ENCODE peak calls at places on chromosomes 2 and 18, in seven cellular contexts. Q is astrocyte; O is AG10803; T is upper lobe of right lung; W is CD8-positive, alpha-beta T cell; A is fibroblast of lung; B is cardiac muscle cell. Z is an unnamed sample.

GRCh38 chr18:69261436-69261835 is 139.3 kb upstream of the DOK6 start:
- DNase-seq in Q (peak), O (no peak), T (no peak), W (no peak), A (peak), B (no peak), Z (peak)

GRCh38 chr2:14524041-14524802 is 108.3 kb upstream of the LRATD1 start:
- DNase-seq in Q (peak), O (peak), T (no peak), W (no peak), A (peak), B (no peak), Z (no peak)

GRCh38 chr18:5456577-5457466 is 87.0 kb downstream of the EPB41L3 start:
- DNase-seq in Q (peak), O (peak), T (no peak), W (no peak), A (peak), B (peak), Z (no peak)

GRCh38 chr2:210072922-210073509 is 70.6 kb downstream of the RPE start:
- DNase-seq in Q (peak), O (peak), T (no peak), W (no peak), A (peak), B (peak), Z (peak)

GRCh38 chr2:127173073-127173472 is 47.0 kb downstream of the CYP27C1 start:
- DNase-seq in Q (peak), O (peak), T (no peak), W (no peak), A (peak), B (no peak), Z (no peak)

GRCh38 chr2:160417745-160418397 is 75.7 kb downstream of the RBMS1 start:
- DNase-seq in Q (peak), O (peak), T (no peak), W (peak), A (peak), B (no peak), Z (no peak)

GRCh38 chr2:203869207-203869606 is 1.6 kb downstream of the CTLA4 start:
- DNase-seq in Q (no peak), O (no peak), T (no peak), W (no peak), A (no peak), B (no peak), Z (no peak)

GRCh38 chr2:108988796-108989713 is at the start of gene EDAR:
- DNase-seq in Q (peak), O (no peak), T (peak), W (peak), A (peak), B (peak), Z (peak)

GRCh38 chr18:31633416-31634330 is 42.0 kb downstream of the TTR start:
- DNase-seq in Q (no peak), O (no peak), T (no peak), W (no peak), A (no peak), B (no peak), Z (no peak)

GRCh38 chr2:42446503-42447271 is 47.1 kb downstream of the KCNG3 start:
- DNase-seq in Q (peak), O (no peak), T (no peak), W (no peak), A (peak), B (no peak), Z (no peak)

GRCh38 chr2:10995366-10995970 is 83.7 kb downstream of the KCNF1 start:
- DNase-seq in Q (no peak), O (no peak), T (peak), W (no peak), A (no peak), B (no peak), Z (no peak)

GRCh38 chr2:215624423-215624829 is 188.6 kb upstream of the FN1 start:
- DNase-seq in Q (peak), O (peak), T (no peak), W (no peak), A (peak), B (no peak), Z (no peak)

GRCh38 chr2:46267616-46268015 is 29.6 kb upstream of the EPAS1 start:
- DNase-seq in Q (peak), O (no peak), T (no peak), W (no peak), A (peak), B (no peak), Z (no peak)

GRCh38 chr2:45259144-45259543 is 249.9 kb upstream of the SIX2 start:
- DNase-seq in Q (no peak), O (no peak), T (no peak), W (no peak), A (no peak), B (no peak), Z (no peak)

GRCh38 chr18:48441405-48441881 is 32.3 kb upstream of the ZBTB7C start:
- DNase-seq in Q (no peak), O (no peak), T (no peak), W (no peak), A (peak), B (peak), Z (no peak)

GRCh38 chr2:166700079-166700478 is 188.2 kb upstream of the XIRP2 start:
- DNase-seq in Q (no peak), O (no peak), T (no peak), W (no peak), A (no peak), B (no peak), Z (no peak)

GRCh38 chr2:187586091-187586632 is 31.9 kb upstream of the TFPI start:
- DNase-seq in Q (peak), O (peak), T (no peak), W (no peak), A (peak), B (no peak), Z (peak)

GRCh38 chr2:100821255-100821912 is 1.4 kb downstream of the NPAS2 start:
- DNase-seq in Q (no peak), O (no peak), T (no peak), W (no peak), A (no peak), B (no peak), Z (no peak)

GRCh38 chr2:166521155-166521554 is 27.1 kb upstream of the SCN7A start:
- DNase-seq in Q (no peak), O (no peak), T (no peak), W (no peak), A (no peak), B (no peak), Z (no peak)

GRCh38 chr2:180699657-180700361 is 280.6 kb upstream of the UBE2E3 start:
- DNase-seq in Q (no peak), O (no peak), T (no peak), W (no peak), A (no peak), B (no peak), Z (no peak)

GRCh38 chr2:19649107-19649506 is 252.7 kb downstream of the TTC32 start:
- DNase-seq in Q (peak), O (peak), T (no peak), W (no peak), A (peak), B (no peak), Z (no peak)

GRCh38 chr18:67692811-67693210 is 176.3 kb upstream of the DSEL start:
- DNase-seq in Q (no peak), O (no peak), T (no peak), W (no peak), A (no peak), B (no peak), Z (no peak)

GRCh38 chr2:105646423-105647076 is 98.2 kb upstream of the NCK2 start:
- DNase-seq in Q (no peak), O (no peak), T (no peak), W (no peak), A (no peak), B (no peak), Z (no peak)

GRCh38 chr18:77052297-77052645 is 80.3 kb downstream of the MBP start:
- DNase-seq in Q (no peak), O (no peak), T (no peak), W (no peak), A (no peak), B (no peak), Z (no peak)

GRCh38 chr2:60531638-60532216 is 21.7 kb downstream of the BCL11A start:
- DNase-seq in Q (no peak), O (no peak), T (no peak), W (no peak), A (no peak), B (no peak), Z (no peak)

GRCh38 chr2:144516981-144517824 is 2.7 kb downstream of the ZEB2 start:
- DNase-seq in Q (peak), O (peak), T (peak), W (peak), A (peak), B (peak), Z (peak)
- H3K4me3 ChIP-seq in Q (peak), O (peak), T (peak), W (peak), A (peak), B (peak), Z (peak)

DNA sequence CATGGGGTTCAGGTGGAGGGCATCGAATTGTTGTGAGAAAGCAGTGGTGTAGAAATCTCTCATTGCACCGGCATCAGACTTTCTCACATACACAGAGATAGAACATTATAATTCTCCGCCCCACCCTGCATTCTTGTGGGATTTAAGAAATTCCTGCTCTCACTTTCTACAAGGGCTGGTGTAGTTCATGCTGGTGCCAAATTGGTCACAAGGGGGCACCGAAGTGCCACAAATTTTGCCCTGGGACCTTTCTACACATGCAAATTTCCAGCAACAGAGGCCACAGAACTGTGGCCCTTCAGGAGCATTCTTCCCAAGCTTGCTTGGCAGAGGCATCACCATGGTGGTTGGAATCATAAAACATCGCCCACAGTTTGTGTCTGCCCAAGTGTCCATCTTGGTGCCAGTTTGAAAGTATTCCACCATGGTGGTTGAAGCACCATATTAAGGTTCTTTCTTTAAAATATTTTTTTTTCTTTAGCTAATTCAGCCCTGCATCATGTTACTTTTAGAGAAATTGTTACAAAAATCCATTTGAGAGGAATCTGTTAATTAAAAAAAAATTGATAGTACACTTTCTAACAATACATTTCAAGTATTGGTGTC is 521.2 kb upstream of the FANCL start:
- DNase-seq in Q (peak), O (peak), T (peak), W (no peak), A (peak), B (peak), Z (peak)
- TF ChIP-seq CTCF in Q (peak), O (peak), T (peak), W (peak), A (peak), B (peak), Z (peak)

GRCh38 chr2:237490009-237490804 is 3.2 kb downstream of the MLPH start:
- DNase-seq in Q (no peak), O (no peak), T (peak), W (no peak), A (peak), B (no peak), Z (no peak)
- H3K4me3 ChIP-seq in Q (peak), O (no peak), T (peak), W (no peak), A (no peak), B (no peak), Z (no peak)

GRCh38 chr2:170362313-170362795 is 184.4 kb downstream of the MYO3B start:
- DNase-seq in Q (no peak), O (no peak), T (no peak), W (no peak), A (no peak), B (no peak), Z (no peak)

GRCh38 chr2:170362895-170363582 is 185.1 kb downstream of the MYO3B start:
- DNase-seq in Q (no peak), O (peak), T (no peak), W (no peak), A (peak), B (no peak), Z (no peak)

GRCh38 chr2:170361359-170361936 is 183.5 kb downstream of the MYO3B start:
- DNase-seq in Q (peak), O (peak), T (no peak), W (peak), A (peak), B (peak), Z (peak)

GRCh38 chr2:170359466-170359865 is 181.5 kb downstream of the MYO3B start:
- DNase-seq in Q (no peak), O (no peak), T (no peak), W (no peak), A (no peak), B (no peak), Z (no peak)

DNA sequence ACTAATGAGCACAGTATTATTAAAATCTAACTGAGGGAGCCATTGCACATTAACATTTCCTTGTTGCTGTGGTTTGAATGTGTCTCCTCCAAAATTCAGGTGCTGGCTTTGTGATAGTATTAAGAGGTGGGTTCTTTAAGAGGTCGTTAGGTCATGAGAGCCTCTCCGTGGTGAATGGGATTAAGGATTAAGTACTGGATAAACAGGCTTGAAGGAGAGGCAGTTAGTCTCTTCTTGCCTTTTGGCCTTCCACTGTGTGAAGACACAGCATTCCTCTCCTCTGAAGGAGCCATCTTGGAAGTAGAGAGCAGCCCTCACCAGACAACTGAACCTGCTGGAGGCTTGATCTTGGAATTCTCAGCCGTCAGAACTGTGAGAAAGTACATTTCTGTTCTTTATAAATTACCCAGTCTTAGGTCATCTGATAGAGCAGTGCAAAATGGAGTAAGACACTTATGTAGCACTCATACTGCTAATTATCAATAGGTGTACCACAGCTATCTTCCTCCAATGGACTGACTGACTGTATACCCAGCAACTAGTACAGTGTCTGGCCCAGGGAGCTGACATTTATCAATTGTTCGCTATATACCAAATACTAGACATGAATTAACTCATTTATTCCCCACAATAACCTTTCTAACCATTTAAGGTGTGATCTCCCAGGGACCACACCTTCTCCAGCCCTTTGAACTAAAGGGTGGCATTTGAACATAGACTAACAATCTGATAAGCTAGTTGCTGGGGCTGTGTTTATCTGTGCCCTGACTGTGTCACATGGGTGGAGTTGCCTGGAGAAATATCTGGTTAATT is 182.8 kb downstream of the MYO3B start:
- DNase-seq in Q (no peak), O (no peak), T (no peak), W (no peak), A (no peak), B (no peak), Z (no peak)
- TF ChIP-seq CTCF in Q (no peak), O (no peak), T (no peak), W (no peak), A (no peak), B (no peak), Z (no peak)

DNA sequence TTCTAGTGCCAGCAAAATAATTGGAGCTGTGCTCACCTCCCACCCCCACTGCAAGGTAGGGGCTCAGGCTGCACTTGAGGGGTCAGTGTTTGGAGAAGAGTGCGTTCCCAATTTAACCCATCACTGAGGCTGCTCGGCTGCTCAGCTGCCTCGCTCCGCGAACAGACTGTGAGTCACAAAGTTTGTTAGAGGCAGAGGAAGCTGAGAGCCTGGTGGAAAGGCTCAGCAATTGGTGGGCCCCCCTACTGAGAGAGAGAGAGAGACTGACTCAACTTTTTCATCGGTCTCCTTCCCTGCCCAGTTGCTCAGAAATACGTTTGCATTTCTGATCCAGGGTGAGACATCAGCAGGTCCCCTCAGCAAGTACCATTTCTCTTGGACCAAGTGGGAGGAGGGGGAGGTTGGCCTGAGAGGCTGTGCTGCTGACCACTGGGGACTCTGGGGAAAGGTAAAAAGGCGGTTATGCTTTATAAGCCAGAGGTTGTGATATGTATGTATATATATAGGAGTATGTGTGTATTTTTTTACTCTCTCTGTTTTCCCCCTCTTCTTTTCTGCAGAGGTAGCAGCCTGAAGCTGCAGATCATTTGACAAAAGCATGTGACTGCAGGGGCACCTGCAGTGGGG is 1.5 kb downstream of the EFR3B start:
- DNase-seq in Q (peak), O (peak), T (no peak), W (peak), A (peak), B (peak), Z (peak)
- H3K4me3 ChIP-seq in Q (peak), O (peak), T (peak), W (peak), A (peak), B (peak), Z (no peak)

Z was measured in GM12865.